ENCODE peak calls at places on chromosomes 2 and 18, in four cellular contexts. Z is LHCN-M2; X is effector memory CD8-positive, alpha-beta T cell; O is NCI-H1092 treated with DMSO at 0.1 percent for 48 hours. J is an unnamed sample.

GRCh38 chr2:55148269-55148668 is 83.8 kb downstream of the CLHC1 start:
- DNase-seq in Z (peak), X (no peak), O (no peak), J (no peak)

GRCh38 chr18:36469471-36469870 is 172.0 kb downstream of the FHOD3 start:
- DNase-seq in Z (no peak), X (no peak), O (no peak), J (no peak)

GRCh38 chr18:28735731-28736130 is 558.8 kb upstream of the CDH2 start:
- DNase-seq in Z (peak), X (no peak), O (no peak), J (no peak)

GRCh38 chr2:31271851-31272267 is 37.9 kb downstream of the EHD3 start:
- DNase-seq in Z (no peak), X (no peak), O (no peak), J (no peak)

GRCh38 chr18:48847807-48848486 is 102.8 kb downstream of the SMAD7 start:
- DNase-seq in Z (no peak), X (no peak), O (no peak), J (no peak)

GRCh38 chr2:8584174-8585066 is 97.4 kb upstream of the ID2 start:
- DNase-seq in Z (no peak), X (no peak), O (no peak), J (no peak)

GRCh38 chr2:54648256-54648655 is 75.2 kb upstream of the EML6 start:
- DNase-seq in Z (no peak), X (no peak), O (no peak), J (no peak)

GRCh38 chr2:20404950-20405349 is 41.9 kb upstream of the RHOB start:
- DNase-seq in Z (no peak), X (no peak), O (no peak), J (no peak)

GRCh38 chr2:61419129-61419528 is 51.8 kb downstream of the USP34 start:
- DNase-seq in Z (peak), X (peak), O (no peak), J (no peak)

GRCh38 chr2:162317910-162318279 is 589 bp downstream of the IFIH1 start:
- DNase-seq in Z (peak), X (peak), O (no peak), J (no peak)

GRCh38 chr18:47725656-47726055 is 204.8 kb downstream of the SMAD2 start:
- DNase-seq in Z (no peak), X (no peak), O (no peak), J (no peak)

GRCh38 chr18:47883771-47884413 is 46.6 kb downstream of the SMAD2 start:
- DNase-seq in Z (peak), X (no peak), O (peak), J (peak)

GRCh38 chr2:133109772-133110171 is 439.8 kb upstream of the LYPD1 start:
- DNase-seq in Z (peak), X (no peak), O (no peak), J (no peak)

GRCh38 chr2:70143314-70144150 is 47.3 kb downstream of the C2orf42 start:
- DNase-seq in Z (peak), X (peak), O (no peak), J (peak)

GRCh38 chr2:96205888-96206287 is 2.7 kb downstream of the STARD7 start:
- DNase-seq in Z (peak), X (no peak), O (no peak), J (no peak)

GRCh38 chr2:238875531-238876231 is 27.8 kb downstream of the TWIST2 start:
- DNase-seq in Z (no peak), X (no peak), O (no peak), J (no peak)

GRCh38 chr2:58539973-58540372 is 298.8 kb upstream of the FANCL start:
- DNase-seq in Z (peak), X (no peak), O (peak), J (no peak)

GRCh38 chr2:195488567-195488966 is 168.5 kb upstream of the SLC39A10 start:
- DNase-seq in Z (peak), X (no peak), O (no peak), J (no peak)

GRCh38 chr18:13577091-13577697 is 149.2 kb downstream of the FAM210A start:
- DNase-seq in Z (peak), X (no peak), O (no peak), J (no peak)

GRCh38 chr2:65620026-65620425 is 187.6 kb upstream of the SPRED2 start:
- DNase-seq in Z (no peak), X (no peak), O (no peak), J (no peak)

GRCh38 chr18:5512191-5512590 is 31.6 kb downstream of the EPB41L3 start:
- DNase-seq in Z (no peak), X (no peak), O (no peak), J (no peak)

GRCh38 chr2:79585701-79586428 is 73.0 kb downstream of the CTNNA2 start:
- DNase-seq in Z (peak), X (no peak), O (no peak), J (no peak)

GRCh38 chr2:211473116-211473515 is 916.7 kb downstream of the CPS1 start:
- DNase-seq in Z (no peak), X (no peak), O (no peak), J (no peak)

GRCh38 chr2:240646061-240646899 is 21.0 kb downstream of the GPR35 start:
- DNase-seq in Z (no peak), X (peak), O (no peak), J (no peak)

GRCh38 chr2:137771064-137771463 is 193.2 kb upstream of the HNMT start:
- DNase-seq in Z (no peak), X (no peak), O (no peak), J (no peak)

GRCh38 chr18:68738572-68738971 is 23.7 kb upstream of the TMX3 start:
- DNase-seq in Z (no peak), X (no peak), O (no peak), J (no peak)

GRCh38 chr18:2655954-2656236 is 369 bp downstream of the SMCHD1 start:
- DNase-seq in Z (no peak), X (no peak), O (peak), J (no peak)

GRCh38 chr2:237473474-237474453 is 13.3 kb upstream of the MLPH start:
- DNase-seq in Z (peak), X (no peak), O (no peak), J (no peak)

GRCh38 chr2:9313443-9313842 is 106.8 kb downstream of the ASAP2 start:
- DNase-seq in Z (no peak), X (no peak), O (no peak), J (no peak)

GRCh38 chr18:8623549-8624106 is 14.4 kb downstream of the RAB12 start:
- DNase-seq in Z (peak), X (no peak), O (no peak), J (no peak)

GRCh38 chr18:78701753-78702409 is 277.7 kb upstream of the SALL3 start:
- DNase-seq in Z (no peak), X (no peak), O (peak), J (no peak)